ENCODE peak calls at places on chromosomes 4 and X, in five cellular contexts. B is stomach, P is endothelial cell of umbilical vein, F is left lung, R is SJSA1. C is an unnamed sample. For H3K36me3, the result is how much of the 10 kb centered on the place peaks cover.

GRCh38 chrX:95076449-95076848 is 1402.4 kb downstream of the FAM133A start:
- DNase-seq in B (no peak), P (no peak), F (no peak), R (no peak), C (peak)

GRCh38 chrX:138745215-138745614 is 33.7 kb upstream of the FGF13 start:
- DNase-seq in B (no peak), P (peak), F (no peak), R (peak), C (no peak)

GRCh38 chr4:138243369-138243768 is 1.2 kb upstream of the SLC7A11 start:
- DNase-seq in R (no peak), P (no peak), B (no peak), F (no peak), C (no peak)

GRCh38 chr4:132605551-132605950 is 543.5 kb upstream of the PCDH10 start:
- DNase-seq in R (no peak), B (no peak), F (no peak), P (no peak), C (no peak)

GRCh38 chrX:38515291-38515690 is 46.1 kb upstream of the TSPAN7 start:
- DNase-seq in B (no peak), R (no peak), P (no peak), F (no peak), C (no peak)

GRCh38 chr4:71095141-71095939 is 101.9 kb downstream of the DCK start:
- DNase-seq in F (no peak), R (no peak), B (no peak), P (no peak), C (no peak)

GRCh38 chr4:80307774-80308465 is 27.6 kb upstream of the CFAP299 start:
- DNase-seq in R (peak), F (no peak), B (no peak), P (no peak), C (peak)

GRCh38 chr4:22237846-22238513 is 277.9 kb downstream of the ADGRA3 start:
- DNase-seq in B (no peak), F (no peak), R (no peak), P (no peak), C (no peak)

GRCh38 chrX:15946783-15947550 is 92.4 kb upstream of the AP1S2 start:
- DNase-seq in B (no peak), F (no peak), P (no peak), R (peak), C (peak)

GRCh38 chrX:20320461-20321159 is 53.9 kb upstream of the RPS6KA3 start:
- DNase-seq in F (no peak), R (no peak), B (no peak), P (no peak), C (no peak)

GRCh38 chr4:31291238-31291637 is 571.1 kb downstream of the PCDH7 start:
- DNase-seq in P (no peak), B (no peak), F (no peak), R (no peak), C (no peak)

GRCh38 chr4:142126890-142127497 is 490.6 kb downstream of the IL15 start:
- DNase-seq in B (peak), F (no peak), R (peak), P (peak), C (peak)

GRCh38 chrX:7889138-7889537 is 38.1 kb downstream of the PNPLA4 start:
- DNase-seq in R (no peak), F (no peak), P (no peak), B (no peak), C (no peak)

GRCh38 chr4:57405359-57405758 is 295.2 kb upstream of the IGFBP7 start:
- DNase-seq in B (no peak), F (no peak), R (no peak), P (no peak), C (peak)

DNA sequence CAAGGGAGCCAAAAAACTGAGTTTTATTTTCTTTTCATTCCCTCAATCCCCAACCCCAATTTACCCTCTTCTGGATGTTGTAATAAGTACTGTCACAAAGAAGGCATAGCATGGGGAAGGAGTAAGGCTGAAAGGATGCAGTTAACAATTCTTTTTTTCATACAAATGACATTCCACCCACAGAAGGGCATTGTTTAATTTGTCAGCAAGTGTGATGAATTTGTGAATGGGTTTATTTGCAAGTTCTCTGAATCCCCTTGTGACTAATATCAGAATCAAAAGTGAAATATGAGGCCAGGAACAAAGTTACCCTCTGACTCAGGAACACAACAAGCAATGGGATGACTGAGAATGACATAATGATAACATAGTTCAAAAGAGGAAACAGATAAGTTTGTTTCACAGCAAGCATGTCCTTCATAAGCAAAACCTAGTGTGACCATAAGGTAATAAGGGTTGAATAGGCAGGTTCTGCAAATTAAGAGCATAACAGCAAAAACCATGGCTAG is 2.1 kb downstream of the GEMIN8 start:
- DNase-seq in F (no peak), B (no peak), P (peak), R (no peak), C (no peak)
- H3K4me3 ChIP-seq in F (no peak), B (no peak), P (no peak), R (no peak), C (no peak)

DNA sequence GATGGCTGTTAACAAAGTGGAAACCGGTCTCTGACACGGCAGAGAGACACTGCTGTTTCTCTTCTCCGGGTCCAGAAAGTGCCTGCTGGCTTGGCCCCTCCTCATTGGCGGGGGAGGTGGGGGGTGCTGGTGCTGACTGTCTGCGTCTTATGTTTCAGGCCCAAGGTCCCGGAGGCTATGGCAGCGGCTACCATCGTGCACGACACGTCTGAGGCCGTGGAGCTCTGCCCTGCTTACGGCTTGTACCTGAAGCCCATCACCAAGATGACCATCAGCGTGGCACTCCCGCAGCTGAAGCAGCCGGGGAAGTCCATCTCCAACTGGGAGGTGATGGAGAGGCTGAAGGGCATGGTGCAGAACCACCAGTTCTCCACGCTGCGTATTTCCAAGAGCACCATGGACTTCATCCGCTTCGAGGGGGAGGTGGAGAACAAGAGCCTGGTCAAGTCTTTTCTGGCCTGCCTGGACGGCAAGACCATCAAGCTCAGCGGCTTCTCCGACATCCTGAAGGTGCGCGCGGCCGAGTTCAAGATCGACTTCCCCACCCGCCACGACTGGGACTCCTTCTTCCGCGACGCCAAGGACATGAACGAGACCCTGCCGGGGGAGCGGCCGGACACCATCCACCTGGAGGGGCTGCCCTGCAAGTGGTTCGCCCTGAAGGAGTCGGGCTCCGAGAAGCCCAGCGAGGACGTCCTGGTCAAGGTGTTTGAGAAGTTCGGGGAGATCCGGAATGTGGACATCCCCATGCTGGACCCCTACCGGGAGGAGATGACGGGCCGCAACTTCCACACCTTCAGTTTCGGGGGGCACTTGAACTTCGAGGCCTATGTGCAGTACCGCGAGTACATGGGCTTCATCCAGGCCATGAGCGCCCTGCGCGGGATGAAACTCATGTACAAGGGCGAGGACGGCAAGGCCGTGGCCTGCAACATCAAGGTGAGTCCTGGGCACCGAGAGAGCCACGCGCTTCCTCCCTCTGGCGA is 2.2 kb downstream of the AKAP17A start:
- DNase-seq in R (peak), P (no peak), B (peak), F (no peak), C (no peak)
- H3K36me3 ChIP-seq in R (half or more), P (under half), B (half or more), F (under half), C (half or more)

DNA sequence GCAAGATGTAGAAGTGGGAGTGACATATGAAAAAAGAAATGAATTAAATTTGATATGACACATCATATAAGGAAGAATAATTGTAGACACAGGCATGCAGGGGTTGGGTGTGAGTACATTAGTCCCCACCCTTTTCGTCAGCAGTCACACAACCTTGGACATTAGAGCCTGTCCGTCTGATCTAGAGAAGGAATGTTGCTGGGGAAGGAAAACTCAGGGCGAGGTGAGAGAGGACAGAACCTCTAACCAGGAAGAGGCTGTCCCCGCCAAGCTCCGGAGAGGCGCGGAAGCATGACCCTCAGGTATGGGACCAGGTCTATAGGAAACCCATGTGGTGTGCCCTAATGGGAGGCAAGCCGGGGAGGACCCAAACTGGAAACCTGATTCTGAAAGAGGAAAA is 102.1 kb downstream of the RELL1 start:
- DNase-seq in R (no peak), F (no peak), B (peak), P (no peak), C (no peak)
- H3K4me3 ChIP-seq in R (no peak), F (no peak), B (no peak), P (no peak), C (no peak)

GRCh38 chr4:42067264-42067663 is 76.9 kb downstream of the SLC30A9 start:
- DNase-seq in B (no peak), R (no peak), F (no peak), P (no peak), C (no peak)
- H3K36me3 ChIP-seq in B (half or more), R (under half), F (under half), P (under half), C (under half)

DNA sequence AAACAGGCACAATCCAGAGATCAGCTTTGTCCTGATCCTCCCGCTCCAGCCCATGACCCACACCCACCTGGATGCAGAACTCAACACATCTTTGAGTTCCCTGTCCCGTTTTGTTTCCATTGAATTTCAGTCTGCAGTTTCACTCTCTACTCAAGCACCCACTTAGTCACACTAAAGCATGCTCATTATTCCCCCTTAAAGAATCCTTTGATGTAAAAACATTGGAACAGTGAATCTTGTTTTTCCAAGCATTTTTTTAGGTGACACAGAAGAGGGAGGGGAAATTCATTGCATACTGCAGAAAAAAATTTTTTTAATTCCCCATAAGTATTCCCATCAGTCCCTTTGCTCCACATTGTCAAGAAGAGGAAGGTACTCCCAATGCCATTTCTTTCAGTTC is 249.7 kb upstream of the TTC29 start:
- DNase-seq in F (no peak), R (no peak), B (no peak), P (no peak), C (no peak)
- H3K4me3 ChIP-seq in F (no peak), R (no peak), B (no peak), P (no peak), C (no peak)

GRCh38 chr4:118817178-118817930 is 18.6 kb downstream of the SEC24D start:
- DNase-seq in P (no peak), R (no peak), F (no peak), B (no peak), C (no peak)

GRCh38 chr4:118814054-118814453 is 21.9 kb downstream of the SEC24D start:
- DNase-seq in P (no peak), R (no peak), B (no peak), F (no peak), C (no peak)

GRCh38 chr4:118813561-118813960 is 22.4 kb downstream of the SEC24D start:
- DNase-seq in F (no peak), B (no peak), P (no peak), R (no peak), C (no peak)

GRCh38 chr4:118814901-118815300 is 21.0 kb downstream of the SEC24D start:
- DNase-seq in B (no peak), R (no peak), F (no peak), P (no peak), C (no peak)

DNA sequence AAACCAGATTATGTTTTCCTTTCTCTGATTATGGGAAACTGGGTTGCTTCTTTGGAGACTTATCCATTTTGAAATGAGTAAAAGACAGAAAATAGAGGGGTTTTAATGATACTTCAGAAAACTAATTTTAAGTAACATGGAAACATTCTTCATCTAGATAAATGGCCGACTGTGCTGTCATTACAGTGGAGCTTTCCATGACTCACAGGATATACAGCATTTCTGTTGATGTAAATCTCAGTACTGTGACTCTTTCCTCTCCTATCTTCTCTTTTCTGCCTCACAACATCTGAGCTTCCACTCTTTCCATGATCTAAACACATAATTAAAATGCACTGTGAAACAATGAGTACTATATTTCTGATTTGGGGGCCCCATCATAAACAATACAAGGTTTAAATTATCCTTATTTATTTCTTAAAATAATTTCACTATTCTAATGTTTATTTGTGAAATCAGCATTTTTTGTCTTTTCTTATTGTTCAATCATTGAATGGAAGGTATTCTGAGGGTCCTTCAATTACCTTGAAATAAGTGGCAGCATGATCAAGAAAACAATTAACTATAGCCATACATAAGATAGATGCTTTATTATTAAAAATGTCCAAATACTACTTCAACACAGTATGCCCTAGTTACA is 19.3 kb downstream of the SEC24D start:
- DNase-seq in B (no peak), F (no peak), P (peak), R (no peak), C (no peak)
- H3K36me3 ChIP-seq in B (half or more), F (under half), P (under half), R (half or more), C (under half)

DNA sequence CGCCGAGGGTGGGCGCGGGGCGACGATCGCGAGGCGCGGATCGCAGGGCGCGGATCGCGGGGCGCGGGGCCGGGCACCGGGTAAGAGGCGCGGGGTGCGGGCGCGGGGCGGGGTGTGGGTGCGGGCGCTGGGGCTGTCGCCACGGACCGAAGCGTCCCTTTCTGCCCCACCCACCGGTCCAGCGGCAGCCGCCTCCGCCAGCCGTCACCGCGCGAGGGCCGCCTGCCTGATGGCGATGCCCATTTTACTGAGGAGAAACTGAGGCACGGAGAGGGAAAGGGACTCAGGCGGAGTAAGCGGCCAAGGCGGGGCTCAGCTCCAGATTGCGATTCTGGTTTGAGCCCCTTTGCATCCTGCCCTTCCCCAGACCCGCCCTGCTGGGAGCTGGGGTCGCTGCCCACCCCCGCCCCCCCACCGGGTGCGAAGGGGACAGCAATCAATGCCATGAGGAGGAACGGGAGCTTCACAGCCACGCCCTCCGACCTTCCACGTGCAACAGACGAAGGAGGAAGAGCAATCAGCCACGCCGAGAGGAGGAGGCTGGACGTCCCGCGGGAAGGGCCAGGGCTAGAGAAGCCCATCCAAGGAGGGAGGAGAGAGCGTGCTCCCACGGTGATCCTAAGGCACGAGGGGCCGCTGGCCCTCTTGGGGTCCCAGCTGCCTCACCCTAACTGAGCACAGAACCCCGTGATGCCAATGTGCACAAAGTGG is 10.9 kb upstream of the MAN2B2 start:
- DNase-seq in F (no peak), P (no peak), R (no peak), B (no peak), C (no peak)
- H3K4me3 ChIP-seq in F (no peak), P (no peak), R (no peak), B (peak), C (no peak)

GRCh38 chr4:10114607-10115006 is 2.0 kb downstream of the WDR1 start:
- DNase-seq in P (no peak), F (no peak), B (no peak), R (no peak), C (no peak)
- H3K36me3 ChIP-seq in P (under half), F (under half), B (half or more), R (half or more), C (half or more)

GRCh38 chr4:6884341-6884870 is 25.2 kb upstream of the TBC1D14 start:
- DNase-seq in B (no peak), P (no peak), F (no peak), R (no peak), C (no peak)

GRCh38 chr4:6886886-6887285 is 22.7 kb upstream of the TBC1D14 start:
- DNase-seq in F (no peak), R (no peak), B (no peak), P (no peak), C (no peak)

GRCh38 chr4:6888506-6889071 is 21.0 kb upstream of the TBC1D14 start:
- DNase-seq in P (no peak), B (peak), R (no peak), F (no peak), C (no peak)

GRCh38 chr4:6887591-6888371 is 21.8 kb upstream of the TBC1D14 start:
- DNase-seq in B (no peak), F (no peak), R (no peak), P (no peak), C (no peak)

DNA sequence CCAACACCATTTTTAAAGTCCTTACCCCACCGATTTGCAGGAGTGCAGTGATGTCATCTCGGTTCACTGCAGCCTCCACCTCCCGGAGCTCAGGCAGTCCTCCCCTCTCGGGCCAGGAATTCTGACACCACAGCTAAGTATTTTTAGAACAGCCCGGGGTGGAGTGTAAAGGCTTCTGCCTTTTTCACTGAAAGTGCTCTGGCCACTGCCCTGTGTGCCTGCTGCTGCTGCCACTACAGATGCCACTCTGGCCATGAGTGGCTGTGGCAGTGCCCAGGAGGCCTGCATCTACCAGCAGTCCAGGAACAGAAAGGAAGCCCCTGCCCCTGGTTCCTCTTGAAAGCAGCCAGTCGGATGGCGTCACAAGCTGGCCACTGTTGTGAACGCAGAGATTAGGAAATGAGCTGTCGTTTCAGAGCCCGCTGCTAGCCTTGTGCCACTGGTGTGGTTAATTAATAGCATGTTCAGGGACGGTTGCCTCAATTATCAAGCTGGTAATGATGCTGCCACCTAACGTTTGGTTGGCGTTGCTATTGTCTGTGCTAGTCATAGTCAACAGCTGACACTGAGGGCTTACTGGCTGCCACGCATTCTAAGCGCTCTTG is 23.6 kb upstream of the TBC1D14 start:
- DNase-seq in R (no peak), B (peak), P (peak), F (peak), C (no peak)
- H3K4me3 ChIP-seq in R (no peak), B (no peak), P (no peak), F (no peak), C (no peak)

GRCh38 chr4:17502764-17503163 is 9.1 kb downstream of the QDPR start:
- DNase-seq in P (no peak), F (no peak), R (no peak), B (no peak), C (no peak)
- H3K36me3 ChIP-seq in P (under half), F (under half), R (under half), B (half or more), C (under half)